ENCODE peak calls at places on chromosome X, in five cellular contexts. One of them, this sample, is unnamed.

GRCh38 chrX:109785053-109785452 is 52.0 kb upstream of the ACSL4 start:
- DNase-seq in AG10803: no peak
- DNase-seq in fibroblast of pulmonary artery: no peak
- DNase-seq in A549: no peak
- DNase-seq in IMR-90: no peak
- DNase-seq in this sample: no peak

GRCh38 chrX:17987783-17988182 is 126.7 kb upstream of the RAI2 start:
- DNase-seq in AG10803: no peak
- DNase-seq in IMR-90: no peak
- DNase-seq in fibroblast of pulmonary artery: no peak
- DNase-seq in A549: no peak
- DNase-seq in this sample: no peak

GRCh38 chrX:13109811-13110210 is 65.4 kb upstream of the FAM9C start:
- DNase-seq in IMR-90: peak
- DNase-seq in A549: peak
- DNase-seq in AG10803: no peak
- DNase-seq in fibroblast of pulmonary artery: peak
- DNase-seq in this sample: peak

GRCh38 chrX:20378291-20378920 is 111.7 kb upstream of the RPS6KA3 start:
- DNase-seq in IMR-90: peak
- DNase-seq in fibroblast of pulmonary artery: no peak
- DNase-seq in AG10803: no peak
- DNase-seq in A549: peak
- DNase-seq in this sample: no peak

GRCh38 chrX:72084114-72084513 is 47.6 kb downstream of the RTL5 start:
- DNase-seq in IMR-90: no peak
- DNase-seq in A549: no peak
- DNase-seq in fibroblast of pulmonary artery: no peak
- DNase-seq in AG10803: no peak
- DNase-seq in this sample: no peak

GRCh38 chrX:74061879-74062278 is 242.1 kb upstream of the ZCCHC13 start:
- DNase-seq in A549: no peak
- DNase-seq in AG10803: no peak
- DNase-seq in IMR-90: no peak
- DNase-seq in fibroblast of pulmonary artery: no peak
- DNase-seq in this sample: no peak

GRCh38 chrX:41960142-41960541 is 36.8 kb upstream of the CASK start:
- DNase-seq in IMR-90: no peak
- DNase-seq in fibroblast of pulmonary artery: no peak
- DNase-seq in A549: peak
- DNase-seq in AG10803: no peak
- DNase-seq in this sample: no peak

GRCh38 chrX:155056471-155056870 is 14.5 kb downstream of the CMC4 start:
- DNase-seq in fibroblast of pulmonary artery: no peak
- DNase-seq in AG10803: no peak
- DNase-seq in A549: no peak
- DNase-seq in IMR-90: no peak
- DNase-seq in this sample: no peak

GRCh38 chrX:121902463-121902862 is 855.1 kb downstream of the GLUD2 start:
- DNase-seq in A549: no peak
- DNase-seq in fibroblast of pulmonary artery: peak
- DNase-seq in IMR-90: no peak
- DNase-seq in AG10803: no peak
- DNase-seq in this sample: no peak

GRCh38 chrX:64377753-64378152 is 17.5 kb downstream of the MTMR8 start:
- DNase-seq in A549: no peak
- DNase-seq in AG10803: no peak
- DNase-seq in fibroblast of pulmonary artery: no peak
- DNase-seq in IMR-90: no peak
- DNase-seq in this sample: no peak

GRCh38 chrX:10726647-10727046 is 106.3 kb upstream of the MID1 start:
- DNase-seq in fibroblast of pulmonary artery: peak
- DNase-seq in A549: no peak
- DNase-seq in AG10803: peak
- DNase-seq in IMR-90: peak
- DNase-seq in this sample: peak

GRCh38 chrX:39399387-39399786 is 598.1 kb downstream of the MID1IP1 start:
- DNase-seq in A549: no peak
- DNase-seq in AG10803: no peak
- DNase-seq in fibroblast of pulmonary artery: no peak
- DNase-seq in IMR-90: no peak
- DNase-seq in this sample: no peak

GRCh38 chrX:130770615-130771014 is 132.4 kb downstream of the ENOX2 start:
- DNase-seq in IMR-90: peak
- DNase-seq in AG10803: peak
- DNase-seq in A549: peak
- DNase-seq in fibroblast of pulmonary artery: peak
- DNase-seq in this sample: peak

GRCh38 chrX:67612231-67612630 is 68.4 kb downstream of the AR start:
- DNase-seq in fibroblast of pulmonary artery: no peak
- DNase-seq in IMR-90: peak
- DNase-seq in A549: peak
- DNase-seq in AG10803: peak
- DNase-seq in this sample: peak

GRCh38 chrX:42533761-42534160 is 244.2 kb downstream of the PPP1R2C start:
- DNase-seq in AG10803: no peak
- DNase-seq in IMR-90: no peak
- DNase-seq in A549: no peak
- DNase-seq in fibroblast of pulmonary artery: no peak
- DNase-seq in this sample: no peak

GRCh38 chrX:11424903-11425674 is 131.9 kb downstream of the AMELX start:
- DNase-seq in AG10803: no peak
- DNase-seq in A549: no peak
- DNase-seq in IMR-90: no peak
- DNase-seq in fibroblast of pulmonary artery: no peak
- DNase-seq in this sample: no peak

GRCh38 chrX:120549483-120550452 is 11.0 kb downstream of the CUL4B start:
- DNase-seq in AG10803: peak
- DNase-seq in fibroblast of pulmonary artery: peak
- DNase-seq in IMR-90: peak
- DNase-seq in A549: peak
- DNase-seq in this sample: peak

GRCh38 chrX:44872319-44872816 is 620 bp upstream of the KDM6A start:
- DNase-seq in fibroblast of pulmonary artery: peak
- DNase-seq in AG10803: no peak
- DNase-seq in IMR-90: peak
- DNase-seq in A549: no peak
- DNase-seq in this sample: peak

GRCh38 chrX:56788229-56788628 is 59.2 kb downstream of the NBDY start:
- DNase-seq in fibroblast of pulmonary artery: no peak
- DNase-seq in IMR-90: peak
- DNase-seq in A549: no peak
- DNase-seq in AG10803: no peak
- DNase-seq in this sample: no peak

GRCh38 chrX:130299279-130300009 is 30.7 kb upstream of the ZNF280C start:
- DNase-seq in A549: no peak
- DNase-seq in AG10803: no peak
- DNase-seq in IMR-90: no peak
- DNase-seq in fibroblast of pulmonary artery: no peak
- DNase-seq in this sample: no peak

GRCh38 chrX:39728025-39728424 is 369.7 kb downstream of the BCOR start:
- DNase-seq in A549: no peak
- DNase-seq in AG10803: peak
- DNase-seq in fibroblast of pulmonary artery: peak
- DNase-seq in IMR-90: peak
- DNase-seq in this sample: peak

GRCh38 chrX:2707334-2707760 is 16.3 kb downstream of the CD99 start:
- DNase-seq in AG10803: peak
- DNase-seq in IMR-90: peak
- DNase-seq in A549: peak
- DNase-seq in fibroblast of pulmonary artery: peak
- DNase-seq in this sample: peak

GRCh38 chrX:47514553-47515235 is 31.7 kb upstream of the ZNF41 start:
- DNase-seq in AG10803: peak
- DNase-seq in A549: peak
- DNase-seq in fibroblast of pulmonary artery: peak
- DNase-seq in IMR-90: peak
- DNase-seq in this sample: peak

GRCh38 chrX:1355800-1356148 is 19.2 kb downstream of the IL3RA start:
- DNase-seq in A549: no peak
- DNase-seq in AG10803: no peak
- DNase-seq in fibroblast of pulmonary artery: no peak
- DNase-seq in IMR-90: no peak
- DNase-seq in this sample: no peak

GRCh38 chrX:72540318-72540717 is 32.3 kb downstream of the HDAC8 start:
- DNase-seq in A549: peak
- DNase-seq in fibroblast of pulmonary artery: peak
- DNase-seq in IMR-90: peak
- DNase-seq in AG10803: peak
- DNase-seq in this sample: peak

GRCh38 chrX:115957862-115958490 is 212.6 kb upstream of the AGTR2 start:
- DNase-seq in fibroblast of pulmonary artery: no peak
- DNase-seq in IMR-90: no peak
- DNase-seq in AG10803: no peak
- DNase-seq in A549: peak
- DNase-seq in this sample: peak

GRCh38 chrX:31314921-31315320 is 243.1 kb upstream of the FTHL17 start:
- DNase-seq in A549: no peak
- DNase-seq in IMR-90: peak
- DNase-seq in AG10803: peak
- DNase-seq in fibroblast of pulmonary artery: peak
- DNase-seq in this sample: peak

GRCh38 chrX:153726286-153727107 is 1.8 kb downstream of the ABCD1 start:
- DNase-seq in A549: no peak
- DNase-seq in IMR-90: peak
- DNase-seq in AG10803: peak
- DNase-seq in fibroblast of pulmonary artery: peak
- DNase-seq in this sample: peak

GRCh38 chrX:40012800-40013682 is 84.7 kb downstream of the BCOR start:
- DNase-seq in fibroblast of pulmonary artery: peak
- DNase-seq in A549: peak
- DNase-seq in IMR-90: peak
- DNase-seq in AG10803: peak
- DNase-seq in this sample: peak

GRCh38 chrX:70034646-70035045 is 15.1 kb downstream of the AWAT2 start:
- DNase-seq in IMR-90: no peak
- DNase-seq in fibroblast of pulmonary artery: no peak
- DNase-seq in AG10803: no peak
- DNase-seq in A549: no peak
- DNase-seq in this sample: no peak

GRCh38 chrX:151725338-151725614 is 9.3 kb upstream of the CNGA2 start:
- DNase-seq in fibroblast of pulmonary artery: no peak
- DNase-seq in AG10803: no peak
- DNase-seq in A549: no peak
- DNase-seq in IMR-90: no peak
- DNase-seq in this sample: no peak

DNA sequence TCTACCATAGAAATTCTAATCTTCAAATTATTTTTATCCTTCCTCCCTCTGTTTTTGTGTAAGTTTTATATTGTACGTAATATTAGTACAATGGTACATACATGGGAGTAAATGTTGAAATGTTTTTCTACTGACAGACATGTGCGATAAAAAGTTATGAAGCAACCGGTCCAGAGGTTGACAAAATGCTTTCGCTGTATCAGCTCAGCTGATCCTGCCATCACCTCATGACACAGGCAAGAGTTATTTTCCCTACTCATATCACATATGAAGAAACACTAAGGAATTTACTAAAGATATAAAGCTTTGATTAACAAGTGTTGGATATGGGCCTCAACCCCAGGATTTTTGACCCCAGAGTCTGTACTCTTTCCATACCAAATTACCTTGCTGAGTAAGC is 49.9 kb downstream of the CLCN5 start:
- DNase-seq in IMR-90: peak
- DNase-seq in A549: no peak
- DNase-seq in fibroblast of pulmonary artery: peak
- DNase-seq in AG10803: no peak
- DNase-seq in this sample: peak
- TF ChIP-seq CTCF in IMR-90: no peak
- TF ChIP-seq CTCF in A549: no peak
- TF ChIP-seq CTCF in fibroblast of pulmonary artery: no peak
- TF ChIP-seq CTCF in AG10803: no peak
- TF ChIP-seq CTCF in this sample: no peak

DNA sequence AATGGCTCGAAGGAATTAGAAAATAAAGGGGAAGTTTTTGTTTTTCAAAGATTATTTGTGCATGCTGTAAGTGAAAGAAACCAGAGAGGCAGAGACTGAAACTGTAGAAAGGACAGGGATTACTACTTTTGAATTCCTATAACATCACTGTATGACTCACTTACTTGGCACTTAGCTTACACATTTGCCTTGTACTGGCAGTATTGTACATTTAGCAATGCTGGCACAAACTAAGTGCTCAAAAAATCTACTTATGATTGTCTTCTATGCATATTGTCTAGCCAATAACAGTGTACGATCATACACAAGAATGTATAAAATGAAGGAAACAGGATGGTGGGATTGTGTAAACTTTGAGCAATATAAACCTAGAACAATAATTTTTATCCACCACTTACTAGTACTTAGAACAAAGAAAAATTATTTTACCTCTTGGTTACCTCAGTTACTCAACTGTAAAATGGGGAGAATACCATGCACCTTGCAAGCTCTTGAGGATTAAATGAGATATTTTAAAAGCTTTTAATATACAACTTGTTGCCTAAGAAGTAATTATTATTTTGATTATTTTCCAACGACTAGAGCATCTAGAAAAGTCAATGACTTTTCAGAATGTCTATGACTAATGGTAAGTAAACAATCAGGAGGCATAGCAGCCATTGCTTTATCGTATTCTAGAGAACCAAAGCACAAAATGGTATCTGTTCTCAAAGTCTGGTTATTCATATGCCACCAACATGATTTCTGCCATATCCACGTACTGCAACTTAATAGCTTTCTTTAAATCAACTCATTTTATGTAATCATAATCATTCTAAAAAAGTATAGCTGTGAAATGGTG is 4.7 kb downstream of the FAM120C start:
- DNase-seq in IMR-90: peak
- DNase-seq in fibroblast of pulmonary artery: peak
- DNase-seq in A549: peak
- DNase-seq in AG10803: peak
- DNase-seq in this sample: peak
- H3K4me3 ChIP-seq in IMR-90: peak
- H3K4me3 ChIP-seq in fibroblast of pulmonary artery: peak
- H3K4me3 ChIP-seq in A549: peak
- H3K4me3 ChIP-seq in AG10803: no peak
- H3K4me3 ChIP-seq in this sample: no peak

DNA sequence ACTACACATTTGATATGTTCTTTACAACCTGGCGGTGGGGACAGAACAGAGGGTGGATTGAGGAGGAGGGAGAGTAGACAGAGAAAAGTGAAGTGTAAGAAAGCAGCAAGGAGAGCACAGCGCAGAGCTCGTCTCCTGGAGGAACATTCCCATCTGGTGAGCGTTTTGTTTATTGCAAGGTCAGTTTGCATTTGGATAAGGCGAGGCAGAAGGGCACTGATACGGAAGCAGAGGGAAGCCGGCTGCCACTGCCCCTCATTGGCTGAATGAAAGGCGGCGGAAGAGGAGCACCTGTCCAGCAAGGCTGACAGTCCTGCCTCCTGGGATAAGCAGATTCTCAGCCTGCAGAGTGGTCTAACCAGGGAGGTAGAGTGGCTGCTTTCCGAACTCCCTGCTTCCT is 83.2 kb downstream of the GPR143 start:
- DNase-seq in fibroblast of pulmonary artery: peak
- DNase-seq in AG10803: peak
- DNase-seq in IMR-90: peak
- DNase-seq in A549: no peak
- DNase-seq in this sample: peak
- TF ChIP-seq CTCF in fibroblast of pulmonary artery: peak
- TF ChIP-seq CTCF in AG10803: peak
- TF ChIP-seq CTCF in IMR-90: peak
- TF ChIP-seq CTCF in A549: no peak
- TF ChIP-seq CTCF in this sample: peak

GRCh38 chrX:136779346-136779781 is 1.4 kb downstream of the ARHGEF6 start:
- DNase-seq in AG10803: no peak
- DNase-seq in IMR-90: no peak
- DNase-seq in A549: no peak
- DNase-seq in fibroblast of pulmonary artery: no peak
- DNase-seq in this sample: no peak
- H3K4me3 ChIP-seq in AG10803: no peak
- H3K4me3 ChIP-seq in IMR-90: no peak
- H3K4me3 ChIP-seq in A549: no peak
- H3K4me3 ChIP-seq in fibroblast of pulmonary artery: no peak
- H3K4me3 ChIP-seq in this sample: peak